ENCODE peak calls at places on chromosome 19, in four cellular contexts. J, G, L and T are unnamed samples.

GRCh38 chr19:49520705-49521319 is 7.0 kb upstream of the RCN3 start:
- DNase-seq in J (no peak), G (no peak), L (no peak), T (no peak)

GRCh38 chr19:2296141-2296540 is 11.8 kb downstream of the LINGO3 start:
- DNase-seq in J (no peak), G (no peak), L (no peak), T (no peak)

GRCh38 chr19:49528211-49528771 is 488 bp downstream of the RCN3 start:
- DNase-seq in J (no peak), G (no peak), L (no peak), T (peak; percentile 75)

GRCh38 chr19:53365899-53366493 is 491 bp downstream of the ZNF525 start:
- DNase-seq in J (peak; percentile 23), G (no peak), L (no peak), T (no peak)

GRCh38 chr19:3295581-3295980 is 70.8 kb upstream of the NFIC start:
- DNase-seq in J (no peak), G (no peak), L (no peak), T (no peak)

GRCh38 chr19:53985863-53986262 is 5.6 kb upstream of the CACNG6 start:
- DNase-seq in J (no peak), G (no peak), L (no peak), T (no peak)

GRCh38 chr19:2266183-2266993 is 10.2 kb upstream of the JSRP1 start:
- DNase-seq in J (peak; percentile 91), G (no peak), L (no peak), T (peak; percentile 91)

GRCh38 chr19:55206664-55207500 is 2.4 kb downstream of the PTPRH start:
- DNase-seq in J (no peak), G (no peak), L (peak; percentile 93), T (peak; percentile 35)

GRCh38 chr19:30349131-30349730 is 23.0 kb upstream of the ZNF536 start:
- DNase-seq in J (no peak), G (no peak), L (no peak), T (no peak)

GRCh38 chr19:51031220-51031879 is 3.5 kb downstream of the KLK12 start:
- DNase-seq in J (no peak), G (no peak), L (no peak), T (no peak)

GRCh38 chr19:45498411-45499195 is at the start of gene PPM1N:
- DNase-seq in J (peak; percentile 63), G (peak; percentile 53), L (no peak), T (no peak)

GRCh38 chr19:17338440-17339078 is 1.2 kb downstream of the GTPBP3 start:
- DNase-seq in J (no peak), G (no peak), L (no peak), T (no peak)

GRCh38 chr19:55485439-55486011 is 537 bp downstream of the NAT14 start:
- DNase-seq in J (no peak), G (no peak), L (no peak), T (no peak)

GRCh38 chr19:53511933-53512374 is 26.0 kb upstream of the ZNF331 start:
- DNase-seq in J (peak; percentile 35), G (peak; percentile 46), L (peak; percentile 69), T (no peak)

GRCh38 chr19:53947624-53948023 is 15.1 kb upstream of the CACNG8 start:
- DNase-seq in J (no peak), G (no peak), L (peak; percentile 84), T (no peak)

GRCh38 chr19:58554494-58555368 is at the start of gene CHMP2A:
- DNase-seq in J (peak; percentile 98), G (peak; percentile 95), L (peak; percentile 99), T (peak; percentile 92)

GRCh38 chr19:32224371-32225244 is 120.8 kb upstream of the ZNF507 start:
- DNase-seq in J (no peak), G (peak; percentile 43), L (peak; percentile 71), T (no peak)

GRCh38 chr19:9727644-9728043 is 40.9 kb downstream of the ZNF846 start:
- DNase-seq in J (no peak), G (no peak), L (no peak), T (no peak)

GRCh38 chr19:37947778-37948177 is 40.8 kb downstream of the SIPA1L3 start:
- DNase-seq in J (no peak), G (no peak), L (no peak), T (no peak)

GRCh38 chr19:2716722-2717637 is 4.2 kb downstream of the DIRAS1 start:
- DNase-seq in J (no peak), G (no peak), L (no peak), T (no peak)

GRCh38 chr19:53647792-53648191 is 16.0 kb downstream of the DPRX start:
- DNase-seq in J (no peak), G (no peak), L (no peak), T (no peak)

GRCh38 chr19:40208602-40209001 is 9.6 kb downstream of the TTC9B start:
- DNase-seq in J (no peak), G (no peak), L (no peak), T (no peak)
- H3K27ac ChIP-seq in J (no peak overlapping the region), G (no peak overlapping the region), L (no peak overlapping the region), T (no peak overlapping the region)

DNA sequence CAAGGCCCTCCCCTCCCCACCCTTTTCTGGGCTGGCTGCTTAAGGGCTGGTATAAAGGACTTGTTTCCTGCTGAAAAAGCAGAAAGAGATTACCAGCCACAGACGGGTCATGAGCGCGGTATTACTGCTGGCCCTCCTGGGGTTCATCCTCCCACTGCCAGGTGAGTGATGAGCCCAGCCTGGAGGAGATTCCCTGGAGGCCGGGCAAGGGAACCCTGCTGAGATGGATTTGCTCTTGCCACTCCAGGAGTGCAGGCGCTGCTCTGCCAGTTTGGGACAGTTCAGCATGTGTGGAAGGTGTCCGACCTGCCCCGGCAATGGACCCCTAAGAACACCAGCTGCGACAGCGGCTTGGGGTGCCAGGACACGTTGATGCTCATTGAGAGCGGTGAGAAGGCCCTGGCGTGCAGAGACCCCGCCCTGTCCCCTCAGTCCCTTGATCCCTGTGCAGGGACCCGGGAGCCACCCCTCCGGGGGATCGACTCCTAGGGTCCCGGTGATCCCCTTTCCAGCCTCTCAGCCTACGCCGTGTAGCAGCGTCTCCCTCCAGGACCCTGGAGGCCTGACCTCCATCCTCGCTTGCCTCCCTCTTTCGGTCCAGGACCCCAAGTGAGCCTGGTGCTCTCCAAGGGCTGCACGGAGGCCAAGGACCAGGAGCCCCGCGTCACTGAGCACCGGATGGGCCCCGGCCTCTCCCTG is at the start of gene CD177:
- DNase-seq in J (no peak), G (no peak), L (no peak), T (no peak)
- H3K4me3 ChIP-seq in J (no peak within 1 kb of the TSS), G (no peak within 1 kb of the TSS), L (no peak within 1 kb of the TSS), T (no peak within 1 kb of the TSS)

GRCh38 chr19:1217366-1217765 is 11.8 kb downstream of the STK11 start:
- DNase-seq in J (no peak), G (no peak), L (no peak), T (no peak)
- H3K4me1 ChIP-seq in J (no peaks in the 10 kb centered on the region), G (peaks cover 23% of the 10 kb centered on the region), L (peaks cover 29% of the 10 kb centered on the region), T (peaks cover 30% of the 10 kb centered on the region)

GRCh38 chr19:15159251-15159650 is 41.5 kb downstream of the NOTCH3 start:
- DNase-seq in J (no peak), G (no peak), L (peak; percentile 17), T (no peak)
- H3K27ac ChIP-seq in J (no peak overlapping the region), G (no peak overlapping the region), L (no peak overlapping the region), T (no peak overlapping the region)

DNA sequence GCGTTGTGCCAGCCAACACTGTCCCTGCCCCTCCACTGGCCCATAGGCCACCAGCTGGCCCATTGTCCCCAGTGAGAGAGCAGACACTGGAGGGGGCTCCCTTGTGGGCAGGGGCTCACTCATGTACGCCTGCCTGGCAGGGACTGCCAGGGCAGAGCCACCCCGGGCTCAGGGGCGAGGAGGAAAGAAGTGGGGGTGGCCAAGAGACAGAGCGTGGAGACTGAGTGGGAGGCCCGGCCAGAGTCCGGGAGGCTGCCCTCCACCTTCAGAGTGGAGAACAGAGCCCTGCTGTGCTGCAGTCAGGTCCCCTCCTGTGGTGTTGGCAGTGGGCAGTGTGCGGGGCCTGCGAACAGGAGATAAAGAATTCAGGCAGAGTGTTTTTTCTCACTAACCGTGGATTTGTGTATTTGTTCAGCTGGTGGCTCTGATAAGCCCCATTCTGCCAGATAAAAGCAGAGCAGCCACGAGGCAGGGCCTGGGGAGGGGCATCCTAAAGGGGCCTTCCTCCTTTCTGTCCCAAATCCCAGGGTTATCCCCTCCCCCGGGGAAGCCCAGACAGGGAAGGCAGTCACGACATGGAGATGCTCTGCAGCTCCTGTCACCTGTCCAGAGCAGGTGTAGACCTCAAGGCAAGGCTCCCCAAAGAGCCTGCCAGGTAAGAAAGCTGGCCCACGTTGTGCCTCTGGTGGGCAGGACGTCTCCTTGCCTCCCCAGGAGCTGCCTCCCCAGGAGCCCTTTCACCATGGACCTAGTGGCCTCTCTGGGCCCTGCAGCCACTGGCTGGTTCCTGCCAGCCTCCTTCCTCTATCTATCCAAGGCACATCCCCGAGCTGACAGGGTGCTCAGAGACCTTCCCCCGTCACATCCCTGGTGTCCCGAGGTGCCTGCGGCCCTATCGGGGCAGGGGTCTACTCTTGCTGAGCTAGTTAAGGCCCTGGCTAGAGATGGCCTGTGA is 33.0 kb downstream of the LYL1 start:
- DNase-seq in J (no peak), G (no peak), L (no peak), T (no peak)
- H3K4me3 ChIP-seq in J (no peak overlapping the region), G (no peak overlapping the region), L (no peak overlapping the region), T (no peak overlapping the region)

DNA sequence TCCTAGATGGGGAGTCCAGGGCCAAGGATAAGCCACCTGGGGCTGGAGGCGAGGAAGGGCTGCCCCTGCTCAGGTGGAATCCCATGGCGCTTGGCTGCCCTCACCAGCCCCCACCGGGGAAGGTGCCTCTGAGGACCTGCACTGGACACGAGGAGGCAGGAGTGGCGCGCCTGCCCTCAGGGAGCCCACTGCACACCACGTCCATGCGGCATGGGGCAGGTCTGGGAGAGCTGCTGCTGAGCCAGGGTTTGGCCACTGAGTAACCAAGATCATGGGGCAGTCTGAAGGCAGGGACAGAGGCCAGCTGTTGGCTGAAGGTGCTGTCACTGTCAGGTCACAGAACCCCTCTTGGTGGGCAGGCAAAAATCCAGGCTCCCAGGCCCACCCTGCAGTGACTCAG is 25.9 kb downstream of the ELAVL1 start:
- DNase-seq in J (no peak), G (no peak), L (no peak), T (no peak)
- H3K4me1 ChIP-seq in J (no peaks in the 10 kb centered on the region), G (no peaks in the 10 kb centered on the region), L (no peaks in the 10 kb centered on the region), T (no peaks in the 10 kb centered on the region)

GRCh38 chr19:41666075-41666474 is 22.0 kb downstream of the CEACAM7 start:
- DNase-seq in J (no peak), G (no peak), L (no peak), T (no peak)
- H3K27ac ChIP-seq in J (no peak overlapping the region), G (no peak overlapping the region), L (no peak overlapping the region), T (no peak overlapping the region)

GRCh38 chr19:18915639-18916038 is 3.5 kb downstream of the COPE start:
- DNase-seq in J (no peak), G (no peak), L (peak; percentile 68), T (no peak)
- H3K4me3 ChIP-seq in J (no peak overlapping the region), G (no peak overlapping the region), L (no peak overlapping the region), T (no peak overlapping the region)